ENCODE peak calls at places on chromosomes 12 and 14, in five cellular contexts. One of them, this sample, is unnamed.

GRCh38 chr14:64109821-64110554 is 184.2 kb downstream of the ESR2 start:
- DNase-seq in mucosa of descending colon: no peak
- DNase-seq in non-pigmented ciliary epithelial cell: no peak
- DNase-seq in uterus: no peak
- DNase-seq in iPS DF 19.7: no peak
- DNase-seq in this sample: no peak

GRCh38 chr14:22850944-22851790 is 14.8 kb downstream of the MMP14 start:
- DNase-seq in non-pigmented ciliary epithelial cell: peak
- DNase-seq in uterus: peak
- DNase-seq in mucosa of descending colon: peak
- DNase-seq in iPS DF 19.7: no peak
- DNase-seq in this sample: no peak

GRCh38 chr14:71029236-71029781 is 122.0 kb downstream of the PCNX1 start:
- DNase-seq in mucosa of descending colon: no peak
- DNase-seq in non-pigmented ciliary epithelial cell: no peak
- DNase-seq in uterus: no peak
- DNase-seq in iPS DF 19.7: no peak
- DNase-seq in this sample: no peak

GRCh38 chr12:32051511-32052299 is 54.9 kb upstream of the BICD1 start:
- DNase-seq in uterus: peak
- DNase-seq in non-pigmented ciliary epithelial cell: peak
- DNase-seq in mucosa of descending colon: no peak
- DNase-seq in iPS DF 19.7: no peak
- DNase-seq in this sample: no peak

GRCh38 chr12:43271659-43272058 is 280.3 kb downstream of the ADAMTS20 start:
- DNase-seq in iPS DF 19.7: no peak
- DNase-seq in non-pigmented ciliary epithelial cell: no peak
- DNase-seq in mucosa of descending colon: no peak
- DNase-seq in uterus: no peak
- DNase-seq in this sample: no peak

GRCh38 chr12:5441497-5442236 is 9.8 kb downstream of the NTF3 start:
- DNase-seq in mucosa of descending colon: no peak
- DNase-seq in non-pigmented ciliary epithelial cell: no peak
- DNase-seq in iPS DF 19.7: no peak
- DNase-seq in uterus: no peak
- DNase-seq in this sample: no peak

GRCh38 chr12:116662612-116663144 is 75.2 kb downstream of the SPRING1 start:
- DNase-seq in non-pigmented ciliary epithelial cell: no peak
- DNase-seq in uterus: no peak
- DNase-seq in mucosa of descending colon: peak
- DNase-seq in iPS DF 19.7: no peak
- DNase-seq in this sample: no peak

GRCh38 chr14:56284641-56285040 is 166.4 kb downstream of the PELI2 start:
- DNase-seq in mucosa of descending colon: no peak
- DNase-seq in uterus: no peak
- DNase-seq in non-pigmented ciliary epithelial cell: no peak
- DNase-seq in iPS DF 19.7: no peak
- DNase-seq in this sample: no peak

GRCh38 chr14:105968291-105968690 is 441.9 kb downstream of the TMEM121 start:
- DNase-seq in iPS DF 19.7: no peak
- DNase-seq in non-pigmented ciliary epithelial cell: no peak
- DNase-seq in mucosa of descending colon: no peak
- DNase-seq in uterus: no peak
- DNase-seq in this sample: no peak

GRCh38 chr12:49086116-49086515 is 8.5 kb downstream of the DHH start:
- DNase-seq in non-pigmented ciliary epithelial cell: no peak
- DNase-seq in mucosa of descending colon: no peak
- DNase-seq in uterus: peak
- DNase-seq in iPS DF 19.7: no peak
- DNase-seq in this sample: no peak

GRCh38 chr14:92726135-92726932 is 22.1 kb downstream of the LGMN start:
- DNase-seq in iPS DF 19.7: no peak
- DNase-seq in mucosa of descending colon: peak
- DNase-seq in non-pigmented ciliary epithelial cell: peak
- DNase-seq in uterus: peak
- DNase-seq in this sample: no peak

GRCh38 chr12:31471061-31471460 is 119.9 kb downstream of the DENND5B start:
- DNase-seq in uterus: no peak
- DNase-seq in non-pigmented ciliary epithelial cell: no peak
- DNase-seq in mucosa of descending colon: no peak
- DNase-seq in iPS DF 19.7: no peak
- DNase-seq in this sample: no peak

GRCh38 chr12:122896662-122897061 is 738 bp upstream of the VPS37B start:
- DNase-seq in iPS DF 19.7: no peak
- DNase-seq in non-pigmented ciliary epithelial cell: no peak
- DNase-seq in mucosa of descending colon: no peak
- DNase-seq in uterus: peak
- DNase-seq in this sample: no peak

GRCh38 chr14:82667006-82667405 is 1133.4 kb upstream of the SEL1L start:
- DNase-seq in uterus: no peak
- DNase-seq in iPS DF 19.7: no peak
- DNase-seq in non-pigmented ciliary epithelial cell: no peak
- DNase-seq in mucosa of descending colon: no peak
- DNase-seq in this sample: no peak

GRCh38 chr12:89980236-89980635 is 271.6 kb upstream of the ATP2B1 start:
- DNase-seq in mucosa of descending colon: no peak
- DNase-seq in iPS DF 19.7: no peak
- DNase-seq in uterus: no peak
- DNase-seq in non-pigmented ciliary epithelial cell: no peak
- DNase-seq in this sample: no peak

GRCh38 chr12:127025545-127025944 is 1241.4 kb upstream of the TMEM132C start:
- DNase-seq in uterus: no peak
- DNase-seq in iPS DF 19.7: no peak
- DNase-seq in mucosa of descending colon: no peak
- DNase-seq in non-pigmented ciliary epithelial cell: no peak
- DNase-seq in this sample: no peak

GRCh38 chr12:123696209-123696608 is 15.9 kb upstream of the ATP6V0A2 start:
- DNase-seq in uterus: no peak
- DNase-seq in non-pigmented ciliary epithelial cell: no peak
- DNase-seq in iPS DF 19.7: no peak
- DNase-seq in mucosa of descending colon: no peak
- DNase-seq in this sample: no peak

GRCh38 chr14:102999227-102999895 is 58.0 kb downstream of the CDC42BPB start:
- DNase-seq in non-pigmented ciliary epithelial cell: no peak
- DNase-seq in uterus: no peak
- DNase-seq in iPS DF 19.7: no peak
- DNase-seq in mucosa of descending colon: no peak
- DNase-seq in this sample: no peak